ENCODE peak calls at places on chromosomes 11 and 22, in nine cellular contexts. Z is kidney, J is pancreas, Q is OCI-LY7, I is left ventricle myocardium inferior, C is lung, B is GM23338, H is WERI-Rb-1, F is prostate gland. T is an unnamed sample.
A peak's percentile ranks its signal among the peaks of the same experiment; 100 is the strongest.

GRCh38 chr11:117528061-117528780 is 200.6 kb downstream of the CEP164 start:
- DNase-seq in Z (no peak), J (no peak), Q (no peak), I (no peak), C (no peak), B (no peak), H (peak; percentile 85), F (no peak), T (no peak)

GRCh38 chr11:574632-575323 is 1.5 kb upstream of the PHRF1 start:
- DNase-seq in Z (peak; percentile 79), J (no peak), Q (no peak), I (no peak), C (no peak), B (no peak), H (peak; percentile 47), F (no peak), T (no peak)

GRCh38 chr11:120514541-120515121 is 3.1 kb downstream of the GRIK4 start:
- DNase-seq in Z (no peak), J (no peak), Q (no peak), I (no peak), C (no peak), B (no peak), H (no peak), F (no peak), T (peak; percentile 40)

GRCh38 chr11:90532125-90532524 is 309.3 kb upstream of the CHORDC1 start:
- DNase-seq in Z (no peak), J (no peak), Q (no peak), I (no peak), C (no peak), B (peak; percentile 4), H (no peak), F (no peak), T (no peak)

GRCh38 chr11:114129699-114130659 is 70.5 kb downstream of the ZBTB16 start:
- DNase-seq in Z (no peak), J (no peak), Q (no peak), I (no peak), C (no peak), B (no peak), H (no peak), F (peak; percentile 65), T (no peak)

GRCh38 chr11:94034207-94034606 is 13.1 kb downstream of the HEPHL1 start:
- DNase-seq in Z (no peak), J (no peak), Q (no peak), I (no peak), C (peak; percentile 4), B (no peak), H (no peak), F (no peak), T (no peak)

GRCh38 chr11:123745764-123746451 is 4.4 kb upstream of the ZNF202 start:
- DNase-seq in Z (no peak), J (no peak), Q (no peak), I (no peak), C (no peak), B (peak; percentile 53), H (no peak), F (no peak), T (no peak)

GRCh38 chr11:10366568-10367331 is 61.9 kb downstream of the ADM start:
- DNase-seq in Z (peak; percentile 82), J (peak; percentile 80), Q (peak; percentile 83), I (peak; percentile 79), C (peak; percentile 69), B (peak; percentile 99), H (peak; percentile 97), F (peak; percentile 44), T (peak; percentile 82)

GRCh38 chr11:6737872-6738466 is 33.8 kb downstream of the OR2AG2 start:
- DNase-seq in Z (no peak), J (peak; percentile 28), Q (peak; percentile 80), I (no peak), C (peak; percentile 42), B (peak; percentile 80), H (peak; percentile 48), F (no peak), T (no peak)

GRCh38 chr11:20131744-20132666 is 28.3 kb downstream of the DBX1 start:
- DNase-seq in Z (peak; percentile 78), J (peak; percentile 37), Q (peak; percentile 17), I (peak; percentile 59), C (peak; percentile 58), B (peak; percentile 88), H (peak; percentile 64), F (peak; percentile 50), T (peak; percentile 60)

GRCh38 chr11:117866526-117866925 is 9.9 kb downstream of the FXYD6 start:
- DNase-seq in Z (no peak), J (no peak), Q (no peak), I (no peak), C (no peak), B (no peak), H (no peak), F (no peak), T (no peak)

GRCh38 chr11:2271077-2271326 is 614 bp upstream of the ASCL2 start:
- DNase-seq in Z (peak; percentile 90), J (no peak), Q (no peak), I (peak; percentile 42), C (peak; percentile 32), B (peak; percentile 53), H (no peak), F (no peak), T (peak; percentile 48)

GRCh38 chr11:2268911-2269600 is 1.3 kb downstream of the ASCL2 start:
- DNase-seq in Z (peak; percentile 92), J (no peak), Q (no peak), I (peak; percentile 51), C (peak; percentile 65), B (peak; percentile 76), H (peak; percentile 22), F (peak; percentile 72), T (peak; percentile 67)

GRCh38 chr11:2270322-2271076 is at the start of gene ASCL2:
- DNase-seq in Z (no peak), J (no peak), Q (no peak), I (no peak), C (peak; percentile 25), B (peak; percentile 45), H (no peak), F (no peak), T (peak; percentile 46)

GRCh38 chr11:2267871-2268825 is 2.2 kb downstream of the ASCL2 start:
- DNase-seq in Z (peak; percentile 74), J (no peak), Q (no peak), I (no peak), C (peak; percentile 26), B (peak; percentile 15), H (no peak), F (peak; percentile 6), T (peak; percentile 26)

DNA sequence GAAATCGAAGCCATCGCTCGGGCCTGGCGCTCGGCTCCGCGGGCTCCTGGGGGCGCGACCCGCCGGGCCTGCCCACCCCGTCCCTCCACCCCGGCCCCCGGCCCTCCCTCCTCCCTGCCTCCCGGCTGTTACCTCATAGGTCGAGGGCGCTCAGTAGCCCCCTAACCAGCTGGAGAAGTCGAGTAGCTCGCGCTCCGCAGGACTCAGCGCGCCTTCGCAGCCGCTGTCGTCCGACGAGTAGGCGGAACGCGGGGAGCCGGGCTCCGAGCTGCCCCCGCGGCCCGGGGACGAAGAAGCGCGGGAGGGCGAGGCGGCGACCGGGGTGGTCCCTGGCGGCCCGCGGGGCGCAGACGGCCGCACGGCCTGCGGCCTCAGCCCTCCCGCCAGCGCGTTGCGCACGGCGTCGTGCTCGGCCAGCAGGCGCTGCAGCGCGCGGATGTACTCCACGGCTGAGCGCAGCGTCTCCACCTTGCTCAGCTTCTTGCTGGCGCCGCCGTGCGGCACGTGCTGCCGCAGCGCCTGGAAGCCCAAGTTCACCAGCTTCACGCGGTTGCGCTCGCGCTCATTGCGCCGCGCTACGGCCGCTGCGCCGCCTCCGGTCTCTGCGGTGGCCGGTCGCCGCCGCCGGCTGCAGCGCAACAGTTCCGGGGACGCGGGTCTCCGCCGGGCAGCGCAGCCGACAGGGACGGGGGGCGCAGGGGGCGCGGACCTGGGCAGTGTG is 627 bp downstream of the ASCL2 start:
- DNase-seq in Z (peak; percentile 88), J (no peak), Q (no peak), I (no peak), C (peak; percentile 29), B (peak; percentile 78), H (peak; percentile 54), F (peak; percentile 75), T (peak; percentile 61)
- H3K4me3 ChIP-seq in Z (no peak overlapping the region), J (peak overlapping the region; percentile 37), Q (no peak overlapping the region), I (peak overlapping the region; percentile 64), C (no peak overlapping the region), B (peak overlapping the region; percentile 58), H (peak overlapping the region; percentile 30), F (peak overlapping the region; percentile 55), T (peak overlapping the region; percentile 46)

GRCh38 chr11:72764503-72764902 is 12.3 kb upstream of the ARAP1 start:
- DNase-seq in Z (no peak), J (no peak), Q (no peak), I (no peak), C (peak; percentile 64), B (peak; percentile 96), H (peak; percentile 86), F (no peak), T (no peak)
- TF ChIP-seq CTCF in Z (no peak), J (no peak), Q (no peak), I (no peak), C (no peak), B (peak; percentile 47), H (peak; percentile 70), F (no peak), T (no peak)

GRCh38 chr11:46366661-46367161 is 14.8 kb upstream of the MDK start:
- DNase-seq in Z (peak; percentile 68), J (no peak), Q (no peak), I (no peak), C (no peak), B (no peak), H (no peak), F (no peak), T (no peak)

GRCh38 chr11:46369458-46370152 is 11.9 kb upstream of the MDK start:
- DNase-seq in Z (peak; percentile 84), J (no peak), Q (peak; percentile 55), I (no peak), C (peak; percentile 52), B (peak; percentile 92), H (peak; percentile 91), F (no peak), T (no peak)

GRCh38 chr11:46366260-46366659 is 15.2 kb upstream of the MDK start:
- DNase-seq in Z (peak; percentile 77), J (no peak), Q (no peak), I (no peak), C (no peak), B (no peak), H (no peak), F (no peak), T (no peak)

GRCh38 chr11:46367916-46368267 is 13.6 kb upstream of the MDK start:
- DNase-seq in Z (no peak), J (no peak), Q (no peak), I (no peak), C (no peak), B (no peak), H (no peak), F (no peak), T (no peak)

GRCh38 chr11:46367244-46367915 is 14.1 kb upstream of the MDK start:
- DNase-seq in Z (peak; percentile 80), J (peak; percentile 60), Q (peak; percentile 69), I (peak; percentile 75), C (peak; percentile 62), B (peak; percentile 86), H (peak; percentile 77), F (peak; percentile 50), T (peak; percentile 86)
- H3K27ac ChIP-seq in Z (no peak overlapping the region), J (no peak overlapping the region), Q (no peak overlapping the region), I (peak overlapping the region; percentile 57), C (peak overlapping the region; percentile 33), B (peak overlapping the region; percentile 45), H (peak overlapping the region; percentile 53), F (no peak overlapping the region), T (peak overlapping the region; percentile 58)

DNA sequence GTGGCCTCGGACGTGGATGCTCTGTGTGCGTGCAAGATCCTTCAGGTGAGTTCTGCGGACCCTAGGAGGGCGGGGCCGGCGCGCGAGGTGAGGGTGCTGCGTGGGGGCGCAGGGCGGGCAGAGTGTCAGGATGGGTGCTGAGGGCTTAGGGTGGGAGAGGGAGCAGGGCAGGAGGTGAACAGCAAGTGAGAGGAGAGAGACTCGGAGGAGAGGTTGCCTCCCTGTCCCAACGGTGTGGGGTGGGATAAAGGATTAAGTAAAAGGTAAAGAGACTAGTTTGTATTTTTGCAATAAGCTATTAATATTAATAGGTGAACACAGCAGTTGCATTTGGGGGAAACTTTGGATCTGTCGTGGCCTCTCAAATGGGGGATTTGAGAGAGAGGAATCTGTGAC is 451 bp downstream of the CDC45 start:
- DNase-seq in Z (no peak), J (no peak), Q (peak; percentile 31), I (no peak), C (no peak), B (no peak), H (peak; percentile 18), F (no peak), T (no peak)
- H3K4me3 ChIP-seq in Z (peak overlapping the region; percentile 10), J (peak overlapping the region; percentile 72), Q (peak overlapping the region; percentile 94), I (peak overlapping the region; percentile 90), C (peak overlapping the region; percentile 36), B (peak overlapping the region; percentile 55), H (peak overlapping the region; percentile 80), F (peak overlapping the region; percentile 71), T (peak overlapping the region; percentile 84)

T was measured in psoas muscle.